ENCODE peak calls at places on chromosome 2, in five cellular contexts. One of them, this sample, is unnamed.

GRCh38 chr2:127664065-127664894 is 11.1 kb downstream of the LIMS2 start:
- DNase-seq in fibroblast of gingiva: no peak
- DNase-seq in effector memory CD8-positive, alpha-beta T cell: no peak
- DNase-seq in globus pallidus: no peak
- DNase-seq in memory B cell: no peak
- DNase-seq in this sample: no peak

GRCh38 chr2:148165975-148166374 is 145.1 kb downstream of the MBD5 start:
- DNase-seq in fibroblast of gingiva: no peak
- DNase-seq in effector memory CD8-positive, alpha-beta T cell: no peak
- DNase-seq in globus pallidus: no peak
- DNase-seq in memory B cell: no peak
- DNase-seq in this sample: no peak

GRCh38 chr2:152400607-152401214 is 65.7 kb downstream of the FMNL2 start:
- DNase-seq in fibroblast of gingiva: no peak
- DNase-seq in effector memory CD8-positive, alpha-beta T cell: no peak
- DNase-seq in globus pallidus: no peak
- DNase-seq in memory B cell: no peak
- DNase-seq in this sample: no peak

GRCh38 chr2:148358375-148358774 is 286.2 kb upstream of the EPC2 start:
- DNase-seq in fibroblast of gingiva: no peak
- DNase-seq in effector memory CD8-positive, alpha-beta T cell: no peak
- DNase-seq in globus pallidus: no peak
- DNase-seq in memory B cell: no peak
- DNase-seq in this sample: no peak

GRCh38 chr2:232876071-232876977 is 6.3 kb downstream of the SNORC start:
- DNase-seq in fibroblast of gingiva: no peak
- DNase-seq in effector memory CD8-positive, alpha-beta T cell: no peak
- DNase-seq in globus pallidus: peak; percentile 43
- DNase-seq in memory B cell: peak; percentile 35
- DNase-seq in this sample: no peak

GRCh38 chr2:27051902-27052645 is 606 bp downstream of the AGBL5 start:
- DNase-seq in fibroblast of gingiva: no peak
- DNase-seq in effector memory CD8-positive, alpha-beta T cell: no peak
- DNase-seq in globus pallidus: no peak
- DNase-seq in memory B cell: no peak
- DNase-seq in this sample: no peak

GRCh38 chr2:5694016-5694690 is 2.0 kb downstream of the SOX11 start:
- DNase-seq in fibroblast of gingiva: no peak
- DNase-seq in effector memory CD8-positive, alpha-beta T cell: no peak
- DNase-seq in globus pallidus: no peak
- DNase-seq in memory B cell: no peak
- DNase-seq in this sample: no peak

GRCh38 chr2:182530636-182531035 is 103.8 kb upstream of the PDE1A start:
- DNase-seq in fibroblast of gingiva: no peak
- DNase-seq in effector memory CD8-positive, alpha-beta T cell: no peak
- DNase-seq in globus pallidus: no peak
- DNase-seq in memory B cell: no peak
- DNase-seq in this sample: no peak

GRCh38 chr2:168633200-168633599 is 169.2 kb upstream of the NOSTRIN start:
- DNase-seq in fibroblast of gingiva: peak; percentile 20
- DNase-seq in effector memory CD8-positive, alpha-beta T cell: no peak
- DNase-seq in globus pallidus: peak; percentile 5
- DNase-seq in memory B cell: no peak
- DNase-seq in this sample: no peak

GRCh38 chr2:105822186-105822585 is 77.5 kb downstream of the NCK2 start:
- DNase-seq in fibroblast of gingiva: no peak
- DNase-seq in effector memory CD8-positive, alpha-beta T cell: no peak
- DNase-seq in globus pallidus: no peak
- DNase-seq in memory B cell: peak; percentile 22
- DNase-seq in this sample: peak; percentile 53

GRCh38 chr2:95372216-95372829 is 30.2 kb upstream of the FAHD2A start:
- DNase-seq in fibroblast of gingiva: no peak
- DNase-seq in effector memory CD8-positive, alpha-beta T cell: no peak
- DNase-seq in globus pallidus: no peak
- DNase-seq in memory B cell: no peak
- DNase-seq in this sample: no peak

GRCh38 chr2:25253153-25253617 is 84.8 kb upstream of the POMC start:
- DNase-seq in fibroblast of gingiva: no peak
- DNase-seq in effector memory CD8-positive, alpha-beta T cell: no peak
- DNase-seq in globus pallidus: no peak
- DNase-seq in memory B cell: no peak
- DNase-seq in this sample: no peak

GRCh38 chr2:28665041-28665704 is 86.5 kb upstream of the PPP1CB start:
- DNase-seq in fibroblast of gingiva: peak; percentile 87
- DNase-seq in effector memory CD8-positive, alpha-beta T cell: no peak
- DNase-seq in globus pallidus: no peak
- DNase-seq in memory B cell: no peak
- DNase-seq in this sample: no peak